ENCODE peak calls at places on chromosomes 1 and 21, in four cellular contexts. J, Y, E and Z are unnamed samples.
A peak's percentile ranks its signal among the peaks of the same experiment; 100 is the strongest.

GRCh38 chr1:73862343-73862742 is 335.6 kb downstream of the LRRIQ3 start:
- DNase-seq in J (no peak), E (no peak), Y (no peak), Z (no peak)

GRCh38 chr1:228032041-228032440 is 25.2 kb downstream of the WNT3A start:
- DNase-seq in E (no peak), J (no peak), Y (no peak), Z (no peak)

GRCh38 chr1:230509281-230509977 is 83.3 kb upstream of the PGBD5 start:
- DNase-seq in Y (peak; percentile 85), E (no peak), J (no peak), Z (no peak)

GRCh38 chr1:31855038-31855845 is 39.4 kb upstream of the SPOCD1 start:
- DNase-seq in Y (peak; percentile 55), E (no peak), J (no peak), Z (no peak)

GRCh38 chr1:62809788-62810187 is 25.9 kb downstream of the ATG4C start:
- DNase-seq in E (no peak), J (no peak), Y (no peak), Z (no peak)

GRCh38 chr21:25489673-25490072 is 117.6 kb downstream of the MRPL39 start:
- DNase-seq in J (no peak), E (no peak), Y (no peak), Z (no peak)

GRCh38 chr1:155127672-155128468 is at the start of gene EFNA1:
- DNase-seq in Y (peak; percentile 79), E (no peak), J (peak; percentile 30), Z (no peak)

GRCh38 chr1:32077451-32077850 is 4.7 kb downstream of the TMEM39B start:
- DNase-seq in E (no peak), J (no peak), Y (no peak), Z (no peak)

GRCh38 chr1:51926171-51926812 is 47.8 kb upstream of the NRDC start:
- DNase-seq in J (no peak), Y (peak; percentile 66), E (no peak), Z (peak; percentile 23)

GRCh38 chr1:66168919-66169725 is 364.8 kb upstream of the SGIP1 start:
- DNase-seq in Y (peak; percentile 55), E (no peak), J (no peak), Z (peak; percentile 62)

GRCh38 chr1:226548281-226549093 is at the start of gene STUM:
- DNase-seq in E (no peak), J (peak; percentile 19), Y (peak; percentile 47), Z (no peak)

GRCh38 chr1:33607444-33608005 is 135.1 kb downstream of the ZSCAN20 start:
- DNase-seq in J (no peak), E (no peak), Y (no peak), Z (no peak)

GRCh38 chr1:52032785-52033131 is 852 bp downstream of the KTI12 start:
- DNase-seq in J (peak; percentile 17), Y (peak; percentile 56), E (peak; percentile 12), Z (no peak)

GRCh38 chr21:30354308-30355005 is 6.1 kb upstream of the KRTAP23-1 start:
- DNase-seq in Y (no peak), J (no peak), E (no peak), Z (no peak)

GRCh38 chr1:58765016-58765415 is 18.8 kb downstream of the JUN start:
- DNase-seq in Y (peak; percentile 46), J (no peak), E (no peak), Z (no peak)

GRCh38 chr1:115469703-115470476 is 131.8 kb upstream of the NGF start:
- DNase-seq in J (no peak), E (peak; percentile 19), Y (peak; percentile 96), Z (no peak)